ENCODE peak calls at places on chromosomes 4 and X, in ten cellular contexts. U is choroid plexus epithelial cell, J is breast epithelium, X is testis, Q is hepatocyte, S is GM12865, B is colonic mucosa, O is astrocyte of the cerebellum, T is neural progenitor cell, L is H9. P is an unnamed sample.

GRCh38 chr4:81804849-81805248 is 333.1 kb upstream of the RASGEF1B start:
- DNase-seq in U (no peak), J (no peak), X (no peak), Q (no peak), S (no peak), B (no peak), O (no peak), T (no peak), L (no peak), P (no peak)

GRCh38 chr4:66266035-66266434 is 595.7 kb upstream of the EPHA5 start:
- DNase-seq in U (no peak), J (no peak), X (no peak), Q (no peak), S (no peak), B (no peak), O (no peak), T (peak), L (peak), P (no peak)

GRCh38 chr4:5888222-5888701 is 4.6 kb downstream of the CRMP1 start:
- DNase-seq in U (no peak), J (no peak), X (no peak), Q (peak), S (no peak), B (no peak), O (no peak), T (peak), L (peak), P (peak)

GRCh38 chrX:42093756-42094155 is 170.4 kb upstream of the CASK start:
- DNase-seq in U (peak), J (no peak), X (no peak), Q (peak), S (peak), B (no peak), O (no peak), T (no peak), L (no peak), P (no peak)

GRCh38 chrX:31323658-31324057 is 251.8 kb upstream of the FTHL17 start:
- DNase-seq in U (no peak), J (no peak), X (no peak), Q (no peak), S (peak), B (no peak), O (no peak), T (no peak), L (no peak), P (no peak)

GRCh38 chr4:113901994-113902787 is 77.3 kb downstream of the ARSJ start:
- DNase-seq in U (no peak), J (peak), X (no peak), Q (peak), S (no peak), B (peak), O (no peak), T (no peak), L (no peak), P (no peak)

GRCh38 chrX:8743126-8743732 is 11.3 kb upstream of the ANOS1 start:
- DNase-seq in U (peak), J (no peak), X (peak), Q (peak), S (peak), B (peak), O (no peak), T (peak), L (peak), P (peak)

GRCh38 chrX:25022499-25023325 is 6.9 kb upstream of the ARX start:
- DNase-seq in U (no peak), J (no peak), X (no peak), Q (peak), S (no peak), B (no peak), O (no peak), T (peak), L (no peak), P (no peak)

GRCh38 chrX:71532753-71533425 is at the start of gene OGT:
- DNase-seq in U (peak), J (peak), X (peak), Q (peak), S (peak), B (peak), O (peak), T (peak), L (peak), P (peak)

GRCh38 chrX:9873952-9874351 is 87.7 kb downstream of the SHROOM2 start:
- DNase-seq in U (peak), J (no peak), X (peak), Q (no peak), S (peak), B (peak), O (no peak), T (peak), L (peak), P (peak)

GRCh38 chr4:1310031-1310795 is 20.5 kb downstream of the MAEA start:
- DNase-seq in U (peak), J (no peak), X (no peak), Q (no peak), S (no peak), B (no peak), O (no peak), T (no peak), L (no peak), P (no peak)

GRCh38 chr4:88690355-88690754 is 7.3 kb downstream of the NAP1L5 start:
- DNase-seq in U (peak), J (no peak), X (no peak), Q (no peak), S (no peak), B (no peak), O (no peak), T (no peak), L (no peak), P (no peak)

GRCh38 chrX:150482537-150483217 is 85.7 kb upstream of the MTM1 start:
- DNase-seq in U (peak), J (no peak), X (no peak), Q (peak), S (peak), B (no peak), O (peak), T (no peak), L (no peak), P (no peak)

GRCh38 chr4:75542824-75543223 is 13.0 kb upstream of the ODAPH start:
- DNase-seq in U (peak), J (no peak), X (no peak), Q (peak), S (no peak), B (no peak), O (peak), T (no peak), L (no peak), P (no peak)

GRCh38 chrX:42085836-42086235 is 162.5 kb upstream of the CASK start:
- DNase-seq in U (peak), J (no peak), X (no peak), Q (peak), S (no peak), B (peak), O (no peak), T (no peak), L (no peak), P (no peak)

GRCh38 chr4:157222764-157223145 is 2.2 kb downstream of the GRIA2 start:
- DNase-seq in U (no peak), J (no peak), X (no peak), Q (no peak), S (no peak), B (no peak), O (no peak), T (no peak), L (no peak), P (no peak)

GRCh38 chrX:38968344-38968743 is 167.1 kb downstream of the MID1IP1 start:
- DNase-seq in U (no peak), J (no peak), X (no peak), Q (peak), S (no peak), B (no peak), O (no peak), T (no peak), L (no peak), P (no peak)

GRCh38 chrX:16516473-16516872 is 133.5 kb upstream of the S100G start:
- DNase-seq in U (no peak), J (no peak), X (no peak), Q (no peak), S (no peak), B (no peak), O (no peak), T (no peak), L (no peak), P (no peak)

GRCh38 chrX:24981030-24981429 is 34.7 kb downstream of the ARX start:
- DNase-seq in U (no peak), J (no peak), X (no peak), Q (no peak), S (no peak), B (no peak), O (no peak), T (no peak), L (no peak), P (no peak)

GRCh38 chrX:79161655-79162054 is 17.2 kb downstream of the GPR174 start:
- DNase-seq in U (no peak), J (no peak), X (no peak), Q (no peak), S (peak), B (no peak), O (no peak), T (no peak), L (no peak), P (no peak)

GRCh38 chr4:178340468-178340867 is 898.2 kb upstream of the AGA start:
- DNase-seq in U (no peak), J (no peak), X (no peak), Q (no peak), S (no peak), B (no peak), O (no peak), T (no peak), L (peak), P (no peak)

GRCh38 chrX:12648995-12649394 is 142.2 kb upstream of the PRPS2 start:
- DNase-seq in U (no peak), J (no peak), X (peak), Q (no peak), S (no peak), B (no peak), O (no peak), T (no peak), L (no peak), P (no peak)

GRCh38 chr4:106238819-106239420 is 77.1 kb downstream of the TBCK start:
- DNase-seq in U (peak), J (no peak), X (peak), Q (peak), S (peak), B (peak), O (peak), T (peak), L (peak), P (peak)
- TF ChIP-seq CTCF in U (peak), J (peak), X (peak), Q (peak), S (peak), B (peak), O (peak), T (peak), L (peak), P (peak)

GRCh38 chr4:122328893-122329292 is 49.9 kb upstream of the ADAD1 start:
- DNase-seq in U (no peak), J (no peak), X (no peak), Q (no peak), S (no peak), B (no peak), O (no peak), T (no peak), L (no peak), P (no peak)
- TF ChIP-seq CTCF in U (no peak), J (no peak), X (no peak), Q (no peak), S (no peak), B (no peak), O (no peak), T (no peak), L (no peak), P (no peak)

DNA sequence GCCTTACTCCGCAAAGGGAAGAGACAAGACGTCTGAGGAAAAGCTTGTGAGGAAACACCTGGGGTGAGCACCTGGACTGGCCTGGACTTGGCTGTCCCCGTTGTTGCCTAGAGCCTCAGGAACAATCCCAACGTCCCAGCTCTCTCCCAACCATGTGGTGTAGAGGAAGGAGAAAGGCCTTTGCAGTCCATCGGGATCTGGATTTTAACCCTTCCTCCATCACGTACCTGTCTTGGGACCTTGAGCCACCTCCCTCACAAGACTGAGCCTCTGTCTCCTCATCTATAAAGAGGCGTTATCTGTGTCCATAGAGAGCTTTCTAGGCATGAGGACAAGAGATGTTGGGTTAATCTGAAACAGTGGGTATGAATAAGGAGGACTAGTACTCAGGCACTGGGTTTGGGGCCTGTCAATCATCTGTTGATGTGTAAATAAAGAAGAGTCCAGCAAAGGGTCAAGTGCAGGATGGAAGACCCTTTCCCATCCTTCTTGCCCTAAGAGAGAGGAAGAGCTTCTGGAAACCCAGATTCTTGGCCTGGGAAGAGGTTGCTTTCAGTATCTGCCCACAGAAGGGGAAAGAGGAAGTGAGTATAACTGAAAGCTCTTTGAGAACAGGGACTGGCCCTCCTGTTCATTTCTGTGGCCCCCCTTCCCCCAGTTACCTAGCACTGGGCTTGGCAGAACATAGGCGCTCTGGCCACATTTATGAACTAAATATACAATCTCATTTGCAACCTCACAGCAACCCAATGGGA is 137.1 kb downstream of the PJA1 start:
- DNase-seq in U (no peak), J (no peak), X (no peak), Q (no peak), S (peak), B (no peak), O (no peak), T (no peak), L (no peak), P (no peak)
- TF ChIP-seq CTCF in U (no peak), J (no peak), X (no peak), Q (no peak), S (no peak), B (no peak), O (no peak), T (no peak), L (no peak), P (no peak)

GRCh38 chr4:40210776-40211175 is 13.9 kb downstream of the RHOH start:
- DNase-seq in U (no peak), J (no peak), X (no peak), Q (no peak), S (no peak), B (no peak), O (no peak), T (no peak), L (no peak), P (no peak)
- TF ChIP-seq CTCF in U (no peak), J (no peak), X (no peak), Q (no peak), S (no peak), B (no peak), O (no peak), T (no peak), L (no peak), P (no peak)

GRCh38 chr4:85430697-85431096 is 44.3 kb upstream of the ARHGAP24 start:
- DNase-seq in U (no peak), J (no peak), X (no peak), Q (peak), S (no peak), B (no peak), O (no peak), T (no peak), L (no peak), P (no peak)
- TF ChIP-seq CTCF in U (no peak), J (no peak), X (no peak), Q (no peak), S (no peak), B (no peak), O (no peak), T (no peak), L (no peak), P (no peak)

GRCh38 chr4:173591760-173592159 is 61.7 kb upstream of the HAND2 start:
- DNase-seq in U (no peak), J (no peak), X (no peak), Q (no peak), S (no peak), B (no peak), O (no peak), T (peak), L (no peak), P (no peak)
- TF ChIP-seq CTCF in U (no peak), J (no peak), X (no peak), Q (no peak), S (no peak), B (no peak), O (no peak), T (peak), L (peak), P (no peak)

DNA sequence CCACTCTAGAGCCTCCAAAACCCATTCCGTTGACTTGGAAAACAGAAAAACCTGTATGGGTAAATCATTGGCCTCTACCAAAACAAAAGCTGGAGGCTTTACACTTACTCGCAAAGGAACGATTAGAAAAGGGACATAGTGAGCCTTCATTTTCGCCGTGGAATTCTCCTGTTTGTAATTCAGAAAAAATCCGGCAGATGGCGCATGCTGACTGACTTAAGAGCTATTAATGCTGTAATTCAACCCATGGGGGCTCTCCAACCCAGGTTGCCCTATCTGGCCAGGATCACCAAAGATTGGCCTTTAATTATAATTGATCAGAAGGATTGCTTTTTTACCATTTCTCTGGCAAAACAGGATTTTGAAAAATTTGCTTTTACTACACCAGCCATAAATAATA is 60.8 kb downstream of the ZNF732 start:
- DNase-seq in U (peak), J (no peak), X (peak), Q (peak), S (peak), B (peak), O (no peak), T (peak), L (peak), P (no peak)
- TF ChIP-seq CTCF in U (peak), J (peak), X (peak), Q (peak), S (peak), B (peak), O (peak), T (peak), L (peak), P (peak)